ENCODE peak calls at places on chromosome 1, in six cellular contexts. A is RWPE1; I is mammary epithelial cell; Q is GM04504; E is CD4-positive, alpha-beta T cell; S is MV-4-11. O is an unnamed sample.

GRCh38 chr1:32816676-32817158 is 441 bp downstream of the YARS1 start:
- DNase-seq in A (peak; percentile 81), I (peak; percentile 83), Q (no peak), E (no peak), S (peak; percentile 31), O (peak; percentile 54)

GRCh38 chr1:227774721-227775665 is 39.8 kb downstream of the SNAP47 start:
- DNase-seq in A (no peak), I (no peak), Q (no peak), E (no peak), S (no peak), O (peak; percentile 72)

GRCh38 chr1:198143797-198144196 is 13.0 kb upstream of the NEK7 start:
- DNase-seq in A (peak; percentile 29), I (no peak), Q (no peak), E (no peak), S (no peak), O (no peak)

GRCh38 chr1:8408151-8408839 is 90.4 kb downstream of the SLC45A1 start:
- DNase-seq in A (no peak), I (no peak), Q (no peak), E (no peak), S (no peak), O (peak; percentile 68)

GRCh38 chr1:27021347-27022031 is 8.8 kb upstream of the TENT5B start:
- DNase-seq in A (no peak), I (no peak), Q (no peak), E (no peak), S (no peak), O (no peak)

GRCh38 chr1:114009393-114009792 is 30.1 kb downstream of the OLFML3 start:
- DNase-seq in A (no peak), I (peak; percentile 20), Q (no peak), E (no peak), S (peak; percentile 41), O (peak; percentile 73)

GRCh38 chr1:75133754-75134655 is at the start of gene LHX8:
- DNase-seq in A (no peak), I (no peak), Q (no peak), E (no peak), S (no peak), O (peak; percentile 33)

GRCh38 chr1:25437672-25438071 is 7.0 kb downstream of the MACO1 start:
- DNase-seq in A (no peak), I (no peak), Q (no peak), E (no peak), S (no peak), O (no peak)

GRCh38 chr1:97190326-97190725 is 468.7 kb downstream of the PTBP2 start:
- DNase-seq in A (peak; percentile 3), I (peak; percentile 57), Q (peak; percentile 26), E (no peak), S (no peak), O (peak; percentile 10)

O was measured in myocyte.